ENCODE peak calls at places on chromosomes 1 and 21, in ten cellular contexts. I is tibial nerve; E is K562; G is CD8-positive, alpha-beta T cell; L is lower lobe of right lung; Y is neural crest cell; H is heart left ventricle; Z is heart right ventricle; A is GM12865; W is nephron progenitor cell. V is an unnamed sample.

GRCh38 chr1:3001471-3002348 is 19.6 kb upstream of the ACTRT2 start:
- DNase-seq in L (no peak), I (no peak), G (no peak), H (no peak), A (no peak), Z (no peak), W (no peak), Y (no peak), E (no peak), V (no peak)

GRCh38 chr21:41370840-41371697 is 9.2 kb downstream of the MX2 start:
- DNase-seq in W (no peak), I (no peak), Y (no peak), A (no peak), G (no peak), L (no peak), H (no peak), Z (no peak), E (no peak), V (no peak)

GRCh38 chr1:244047739-244048565 is 3.1 kb upstream of the ZBTB18 start:
- DNase-seq in Z (peak), L (peak), E (peak), I (peak), G (peak), W (peak), H (peak), Y (peak), A (peak), V (peak)

GRCh38 chr1:171357179-171357578 is 43.2 kb downstream of the FMO4 start:
- DNase-seq in E (no peak), L (no peak), G (no peak), Z (no peak), A (no peak), Y (no peak), H (no peak), I (no peak), W (no peak), V (no peak)

GRCh38 chr1:29272171-29272907 is 36.0 kb downstream of the PTPRU start:
- DNase-seq in G (no peak), I (no peak), H (no peak), E (no peak), W (no peak), Y (no peak), L (no peak), A (no peak), Z (no peak), V (no peak)

GRCh38 chr1:245436407-245436806 is 281.6 kb downstream of the KIF26B start:
- DNase-seq in W (no peak), E (no peak), G (no peak), H (no peak), Z (no peak), L (no peak), Y (no peak), I (no peak), A (no peak), V (no peak)

GRCh38 chr1:116537439-116537838 is 33.4 kb downstream of the CD58 start:
- DNase-seq in Y (no peak), H (no peak), W (no peak), L (no peak), E (no peak), A (no peak), Z (no peak), G (no peak), I (no peak), V (no peak)

GRCh38 chr1:38000529-38001453 is 4.5 kb downstream of the FHL3 start:
- DNase-seq in Z (peak), A (no peak), L (no peak), E (peak), W (no peak), H (peak), I (peak), Y (no peak), G (no peak), V (no peak)

GRCh38 chr1:63904826-63905225 is 131.0 kb downstream of the ROR1 start:
- DNase-seq in I (no peak), G (no peak), A (no peak), H (no peak), E (no peak), Y (no peak), L (no peak), Z (no peak), W (no peak), V (no peak)

GRCh38 chr1:196623079-196623478 is 14.8 kb upstream of the KCNT2 start:
- DNase-seq in I (no peak), A (no peak), W (no peak), H (no peak), Y (no peak), L (no peak), Z (no peak), G (no peak), E (no peak), V (no peak)

GRCh38 chr1:40185951-40186864 is 25.0 kb downstream of the RLF start:
- DNase-seq in A (peak), E (no peak), G (no peak), I (no peak), H (no peak), L (no peak), Y (no peak), W (no peak), Z (no peak), V (no peak)

GRCh38 chr1:155001438-155001687 is 1.2 kb upstream of the ZBTB7B start:
- DNase-seq in H (peak), G (no peak), Z (no peak), A (no peak), W (no peak), L (no peak), Y (no peak), I (no peak), E (no peak), V (no peak)

GRCh38 chr1:43253876-43254275 is 15.9 kb upstream of the TMEM125 start:
- DNase-seq in G (no peak), I (no peak), H (no peak), E (no peak), W (no peak), Y (no peak), A (no peak), L (no peak), Z (no peak), V (no peak)

GRCh38 chr1:226064168-226064815 is 1.8 kb downstream of the H3-3A start:
- DNase-seq in L (no peak), Y (no peak), E (no peak), A (no peak), Z (no peak), I (no peak), H (no peak), W (no peak), G (no peak), V (no peak)

GRCh38 chr1:154951901-154952657 is 3.8 kb downstream of the PBXIP1 start:
- DNase-seq in Y (no peak), L (no peak), I (no peak), G (peak), A (peak), W (peak), E (no peak), H (no peak), Z (no peak), V (no peak)

GRCh38 chr1:173206816-173207595 is at the start of gene TNFSF4:
- DNase-seq in Y (no peak), H (no peak), I (no peak), Z (no peak), E (no peak), G (no peak), L (no peak), W (no peak), A (peak), V (no peak)

GRCh38 chr1:237164406-237165352 is 122.7 kb downstream of the RYR2 start:
- DNase-seq in I (no peak), E (no peak), A (no peak), G (no peak), Y (no peak), H (no peak), L (no peak), Z (no peak), W (no peak), V (no peak)

GRCh38 chr1:156246241-156246761 is 1.6 kb downstream of the PAQR6 start:
- DNase-seq in I (no peak), Z (no peak), Y (no peak), G (no peak), W (no peak), L (no peak), A (no peak), E (peak), H (no peak), V (no peak)

GRCh38 chr1:113903496-113904291 is 905 bp downstream of the AP4B1 start:
- DNase-seq in A (peak), G (no peak), W (no peak), L (no peak), H (no peak), E (peak), Z (no peak), Y (no peak), I (no peak), V (peak)

GRCh38 chr1:113901171-113901570 is 3.4 kb downstream of the AP4B1 start:
- DNase-seq in W (no peak), Y (no peak), L (no peak), G (no peak), I (no peak), Z (no peak), A (no peak), E (no peak), H (no peak), V (no peak)

GRCh38 chr1:113904292-113904673 is 316 bp downstream of the AP4B1 start:
- DNase-seq in I (peak), G (no peak), E (peak), Z (no peak), H (no peak), A (no peak), Y (no peak), L (no peak), W (no peak), V (no peak)

GRCh38 chr1:113904674-113905434 is at the start of the genes AP4B1 and DCLRE1B:
- DNase-seq in W (peak), L (peak), Y (peak), E (peak), H (peak), Z (peak), G (peak), A (peak), I (peak), V (peak)

DNA sequence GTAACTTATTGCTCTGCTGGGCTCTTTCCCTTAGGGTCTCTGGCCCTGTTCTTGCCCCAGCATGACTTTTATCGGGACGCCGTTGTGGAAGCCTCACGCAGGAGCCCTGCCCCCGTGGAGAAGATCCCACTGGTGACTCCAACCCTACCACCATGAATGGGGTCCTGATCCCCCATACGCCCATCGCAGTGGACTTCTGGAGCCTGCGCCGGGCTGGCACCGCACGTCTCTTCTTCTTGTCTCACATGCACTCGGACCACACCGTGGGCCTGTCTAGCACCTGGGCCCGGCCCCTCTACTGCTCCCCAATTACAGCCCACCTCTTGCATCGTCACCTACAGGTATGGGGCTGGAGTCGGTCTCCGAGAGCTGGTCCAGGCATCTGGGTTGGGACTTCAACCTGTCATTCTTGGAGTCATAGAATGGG is 322 bp downstream of the DCLRE1B start:
- DNase-seq in Z (no peak), A (peak), L (peak), I (peak), E (peak), W (peak), G (no peak), H (no peak), Y (no peak), V (no peak)
- TF ChIP-seq CTCF in Z (no peak), A (no peak), L (no peak), I (no peak), E (no peak), W (no peak), G (no peak), H (no peak), Y (no peak), V (peak)

DNA sequence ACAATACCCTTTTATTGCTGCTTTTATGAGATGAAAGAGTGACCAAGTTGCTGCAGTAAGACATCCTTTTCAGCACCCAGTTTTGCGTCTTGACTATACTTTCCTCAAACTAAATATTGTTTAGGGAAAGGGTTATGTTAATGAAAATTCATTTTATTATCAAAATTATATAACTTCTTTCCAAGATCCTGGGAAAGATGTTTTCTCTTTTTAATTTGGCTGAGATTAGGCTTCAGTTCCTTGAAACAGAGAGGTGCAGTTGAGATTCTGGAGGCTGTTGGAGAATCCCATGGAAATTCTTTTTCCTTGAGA is 91.6 kb upstream of the KCNA3 start:
- DNase-seq in W (no peak), I (no peak), Y (no peak), Z (no peak), L (no peak), G (no peak), E (no peak), A (no peak), H (no peak), V (no peak)
- TF ChIP-seq CTCF in W (no peak), I (no peak), Y (no peak), Z (no peak), L (peak), G (no peak), E (no peak), A (no peak), H (no peak), V (no peak)

GRCh38 chr1:14922942-14923341 is 230.6 kb upstream of the TMEM51 start:
- DNase-seq in E (no peak), I (no peak), G (no peak), A (no peak), L (no peak), Y (no peak), Z (no peak), H (no peak), W (no peak), V (no peak)
- TF ChIP-seq CTCF in E (no peak), I (no peak), G (no peak), A (no peak), L (no peak), Y (no peak), Z (no peak), H (no peak), W (no peak), V (no peak)

DNA sequence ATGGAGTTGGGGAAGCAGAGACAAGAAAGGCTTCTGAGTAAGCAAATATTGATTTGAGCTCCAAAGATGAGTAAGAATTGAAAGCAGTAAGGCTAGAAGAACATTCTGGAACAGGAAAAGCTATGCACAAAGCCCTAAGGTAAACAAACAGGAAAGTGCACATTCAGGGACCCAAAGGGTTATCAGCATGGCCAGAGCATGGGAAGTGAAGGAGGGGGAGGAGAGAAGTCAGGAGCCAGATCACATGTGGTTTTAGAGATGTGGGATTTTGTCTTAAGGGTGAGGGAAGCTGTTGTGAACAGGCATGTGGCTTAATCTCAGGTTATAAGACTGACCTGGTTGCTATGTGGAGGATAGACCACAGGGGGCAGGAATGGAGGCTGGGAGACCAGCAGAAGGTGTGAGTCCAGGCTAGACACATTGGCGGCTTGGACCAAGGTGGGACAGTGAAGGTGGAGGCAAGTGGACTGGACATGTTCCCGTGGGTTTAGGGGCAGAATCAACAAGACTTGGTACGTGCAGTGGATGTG is 7.5 kb downstream of the CSF1 start:
- DNase-seq in Y (no peak), A (peak), I (no peak), E (peak), Z (no peak), W (no peak), H (no peak), G (no peak), L (no peak), V (no peak)
- TF ChIP-seq CTCF in Y (peak), A (peak), I (no peak), E (peak), Z (no peak), W (no peak), H (no peak), G (no peak), L (no peak), V (no peak)

GRCh38 chr1:210200090-210200736 is 32.4 kb upstream of the SERTAD4 start:
- DNase-seq in W (no peak), L (no peak), A (no peak), H (no peak), Z (no peak), G (no peak), Y (no peak), I (no peak), E (no peak), V (no peak)
- TF ChIP-seq CTCF in W (no peak), L (peak), A (no peak), H (no peak), Z (peak), G (no peak), Y (no peak), I (no peak), E (no peak), V (no peak)

DNA sequence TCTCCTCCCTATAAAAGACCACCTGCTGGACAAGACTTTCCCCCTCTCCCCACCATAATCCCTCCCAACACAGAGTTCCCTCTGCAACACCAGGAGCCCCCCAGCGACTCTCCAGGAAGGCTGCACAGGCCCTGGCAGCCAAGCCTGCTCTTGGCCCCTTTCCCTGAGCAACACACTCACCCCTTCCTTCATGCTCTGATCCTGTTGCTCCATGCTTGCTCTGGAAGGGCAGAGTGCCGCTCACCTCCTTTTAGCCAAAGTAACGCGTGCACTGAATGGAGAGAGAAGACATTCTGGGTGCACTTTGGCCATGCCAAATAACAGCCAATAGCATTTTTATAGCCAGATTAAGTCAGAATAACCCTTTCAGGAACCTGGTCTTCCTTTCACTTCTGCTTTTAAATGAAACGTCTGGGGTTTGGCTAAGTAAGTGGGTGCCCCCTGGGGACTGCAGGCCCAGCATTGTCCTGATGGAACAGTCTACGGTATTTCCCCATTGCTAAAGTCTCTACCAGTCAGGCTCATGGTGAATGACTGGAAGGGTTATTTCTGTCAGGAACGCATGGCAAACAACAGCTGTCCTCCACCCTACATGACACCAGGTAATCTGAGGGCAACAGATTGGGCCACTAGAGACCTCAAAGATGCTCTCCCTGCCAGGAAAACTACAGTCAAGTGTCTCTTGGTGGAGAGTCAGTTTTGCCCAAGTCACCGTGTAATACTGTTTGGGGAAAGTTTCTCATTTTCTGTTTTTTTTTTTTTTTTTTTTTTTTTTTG is at the start of gene SLC2A5:
- DNase-seq in A (peak), H (no peak), W (no peak), I (peak), Z (peak), L (peak), E (no peak), Y (no peak), G (no peak), V (no peak)
- TF ChIP-seq CTCF in A (no peak), H (no peak), W (no peak), I (no peak), Z (no peak), L (no peak), E (no peak), Y (no peak), G (no peak), V (no peak)

DNA sequence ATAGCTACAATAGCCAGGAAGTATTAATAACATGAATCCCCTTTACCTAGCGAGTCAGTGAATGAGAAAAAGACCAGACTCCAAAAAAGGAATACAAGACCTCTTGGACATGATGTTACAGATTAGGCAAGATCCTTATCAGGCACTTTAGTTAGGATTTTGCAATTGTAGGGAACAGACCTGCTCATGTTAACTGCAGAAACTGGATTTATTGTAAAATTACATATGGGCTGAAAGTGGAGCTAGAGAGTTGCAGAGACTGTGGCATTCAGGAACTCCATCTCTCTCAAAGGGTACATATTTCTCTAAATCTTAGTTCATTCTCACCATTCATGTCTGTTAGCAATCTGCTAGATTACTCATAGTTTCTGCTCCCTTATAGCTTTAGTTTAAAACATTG is 142.2 kb downstream of the PAPPA2 start:
- DNase-seq in H (no peak), G (no peak), L (no peak), Z (no peak), Y (no peak), I (no peak), A (no peak), W (no peak), E (no peak), V (no peak)
- TF ChIP-seq CTCF in H (no peak), G (no peak), L (no peak), Z (no peak), Y (no peak), I (no peak), A (no peak), W (no peak), E (no peak), V (no peak)

GRCh38 chr1:102550729-102551384 is 554.1 kb upstream of the OLFM3 start:
- DNase-seq in A (peak), Y (no peak), L (no peak), W (peak), H (no peak), Z (no peak), G (no peak), E (no peak), I (no peak), V (no peak)
- TF ChIP-seq CTCF in A (peak), Y (peak), L (no peak), W (no peak), H (no peak), Z (no peak), G (no peak), E (no peak), I (no peak), V (no peak)